ENCODE peak calls at places on chromosome 18, in six cellular contexts. S is astrocyte of the spinal cord, G is sigmoid colon, R is GM12865, H is ovary, W is vagina. X is an unnamed sample.

GRCh38 chr18:11095211-11095610 is 54.2 kb downstream of the PIEZO2 start:
- DNase-seq in H (no peak), W (no peak), R (no peak), G (no peak), S (no peak), X (no peak)

GRCh38 chr18:77055429-77056310 is 76.9 kb downstream of the MBP start:
- DNase-seq in R (peak), G (no peak), S (peak), W (no peak), H (no peak), X (no peak)

GRCh38 chr18:79933765-79934164 is 17.7 kb downstream of the SLC66A2 start:
- DNase-seq in R (no peak), W (no peak), G (peak), H (no peak), S (peak), X (peak)

GRCh38 chr18:47932170-47932569 is 1.7 kb upstream of the SMAD2 start:
- DNase-seq in G (no peak), W (no peak), R (no peak), H (no peak), S (no peak), X (no peak)

GRCh38 chr18:35443434-35443833 is 54.3 kb downstream of the INO80C start:
- DNase-seq in W (no peak), G (no peak), R (no peak), S (no peak), H (no peak), X (no peak)

GRCh38 chr18:49359732-49360444 is 100.6 kb downstream of the DYM start:
- DNase-seq in H (no peak), G (no peak), S (peak), R (peak), W (no peak), X (peak)

GRCh38 chr18:49745051-49746014 is 68.0 kb downstream of the ACAA2 start:
- DNase-seq in W (no peak), R (no peak), G (no peak), H (no peak), S (peak), X (peak)

GRCh38 chr18:2913398-2914005 is 66.7 kb downstream of the EMILIN2 start:
- DNase-seq in R (no peak), S (no peak), W (peak), G (peak), H (no peak), X (no peak)

GRCh38 chr18:35430721-35431441 is 53.7 kb upstream of the ZNF396 start:
- DNase-seq in H (no peak), G (no peak), W (no peak), R (no peak), S (no peak), X (peak)

GRCh38 chr18:32998285-32998684 is 225.5 kb upstream of the KLHL14 start:
- DNase-seq in W (no peak), H (no peak), R (no peak), S (no peak), G (no peak), X (no peak)

GRCh38 chr18:3794537-3795348 is 344.8 kb downstream of the TGIF1 start:
- DNase-seq in G (no peak), H (no peak), S (peak), R (peak), W (no peak), X (peak)

GRCh38 chr18:28113271-28114023 is 63.5 kb downstream of the CDH2 start:
- DNase-seq in H (no peak), S (peak), G (no peak), W (no peak), R (no peak), X (peak)

GRCh38 chr18:61581578-61582204 is 248.5 kb downstream of the CDH20 start:
- DNase-seq in W (no peak), R (peak), S (peak), G (peak), H (peak), X (peak)

GRCh38 chr18:1133541-1133940 is 228.9 kb downstream of the ADCYAP1 start:
- DNase-seq in G (no peak), S (no peak), H (no peak), R (no peak), W (no peak), X (no peak)

GRCh38 chr18:79404567-79404910 is 8.8 kb downstream of the NFATC1 start:
- DNase-seq in S (no peak), G (no peak), W (no peak), R (no peak), H (peak), X (no peak)

GRCh38 chr18:57058734-57059133 is 88.2 kb upstream of the BOD1L2 start:
- DNase-seq in G (no peak), H (no peak), S (no peak), W (no peak), R (no peak), X (no peak)

GRCh38 chr18:36547544-36547943 is 250.0 kb downstream of the FHOD3 start:
- DNase-seq in G (no peak), R (no peak), W (peak), S (no peak), H (no peak), X (no peak)

GRCh38 chr18:78105611-78106010 is 856.0 kb downstream of the GALR1 start:
- DNase-seq in S (no peak), H (no peak), W (no peak), R (no peak), G (no peak), X (no peak)

DNA sequence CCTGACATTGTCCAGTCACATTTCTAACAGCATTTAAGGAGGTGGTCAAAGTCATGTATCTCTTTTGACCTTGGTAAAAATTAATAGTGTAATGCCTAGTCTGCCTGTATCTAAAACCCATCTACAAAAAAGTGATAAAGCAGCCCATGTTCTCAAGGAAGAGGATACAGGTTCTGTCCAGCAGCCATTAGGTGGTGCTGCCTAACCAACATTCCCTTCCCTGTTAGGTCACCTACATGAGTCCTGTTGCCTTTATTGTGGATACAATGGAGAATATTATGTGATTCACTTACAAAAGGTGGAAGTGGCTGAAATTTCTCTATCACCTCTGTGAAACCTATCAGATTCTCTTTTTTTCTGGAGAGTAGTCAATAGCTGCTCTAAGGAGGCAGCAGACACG is 52.5 kb downstream of the AQP4 start:
- DNase-seq in R (peak), H (peak), W (no peak), S (no peak), G (no peak), X (peak)
- TF ChIP-seq CTCF in R (peak), H (no peak), W (no peak), S (peak), G (peak), X (no peak)

DNA sequence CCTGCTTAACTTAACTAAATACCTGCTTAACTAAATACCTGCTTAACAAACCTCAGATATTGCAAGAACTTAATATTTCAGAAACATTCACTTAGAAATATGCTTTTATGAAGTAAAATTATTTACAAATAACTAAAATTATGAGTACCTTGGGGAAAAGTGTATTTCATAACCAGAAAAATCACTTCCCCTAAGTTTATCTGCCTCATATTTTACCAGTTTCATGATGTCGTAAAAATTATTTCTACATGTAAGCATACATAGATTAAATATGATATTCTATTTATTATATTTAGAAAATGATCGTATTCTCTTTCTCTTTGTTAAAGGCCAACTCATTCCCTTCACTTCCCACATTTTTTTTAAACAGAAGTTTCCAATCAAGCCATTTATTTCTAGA is 41.5 kb upstream of the DSC1 start:
- DNase-seq in S (no peak), R (no peak), W (no peak), G (no peak), H (no peak), X (no peak)
- H3K4me3 ChIP-seq in S (no peak), R (no peak), W (no peak), G (no peak), H (no peak), X (no peak)

DNA sequence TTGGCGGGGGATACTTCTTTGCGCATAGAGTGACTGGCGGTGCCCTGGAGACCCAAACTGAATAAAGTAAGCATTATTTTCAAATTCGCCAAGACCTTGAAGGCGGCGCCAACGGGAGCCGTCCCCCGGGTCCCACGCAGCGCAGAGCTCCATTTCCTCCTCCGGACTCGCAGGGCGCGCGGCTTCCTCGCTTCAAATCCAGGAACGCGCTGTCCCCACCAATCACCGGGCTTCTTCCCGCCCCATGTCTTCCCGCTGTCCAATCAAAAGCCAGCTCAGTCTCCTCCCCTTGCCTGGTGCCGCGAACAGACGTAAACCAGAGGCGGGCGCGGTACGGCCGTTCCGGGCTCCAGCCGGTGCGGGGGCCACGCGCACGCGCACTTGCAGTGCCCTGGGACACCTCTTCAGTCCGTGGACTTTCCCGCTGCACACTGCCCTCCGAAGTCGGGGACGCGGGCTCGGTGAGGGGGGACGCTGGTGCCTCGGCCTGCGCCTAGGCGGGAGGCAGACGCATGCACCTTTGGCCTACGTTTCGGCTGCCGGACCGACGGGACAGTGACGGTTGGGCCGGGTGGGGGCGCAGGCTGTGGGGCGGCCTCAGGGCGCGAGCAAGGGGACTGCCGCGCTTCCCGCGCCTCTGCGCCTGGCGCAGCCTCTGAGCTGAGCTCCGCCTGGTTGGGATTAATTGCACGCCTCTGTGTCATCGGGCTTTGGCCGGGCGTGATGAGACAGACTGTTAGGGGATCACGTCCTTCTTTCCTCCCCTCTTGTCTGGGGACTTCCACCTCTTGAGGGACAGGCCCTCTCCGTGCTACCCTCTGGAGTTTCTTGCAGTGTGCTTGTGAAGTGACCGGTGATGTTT is at the start of gene CEP192:
- DNase-seq in H (peak), G (peak), S (peak), W (peak), R (peak), X (peak)
- TF ChIP-seq CTCF in H (no peak), G (no peak), S (no peak), W (no peak), R (no peak), X (no peak)

GRCh38 chr18:63155910-63156773 is 163.4 kb downstream of the BCL2 start:
- DNase-seq in W (no peak), S (no peak), G (no peak), R (peak), H (no peak), X (no peak)

GRCh38 chr18:63157293-63158011 is 162.1 kb downstream of the BCL2 start:
- DNase-seq in R (peak), H (no peak), G (no peak), S (no peak), W (no peak), X (no peak)

GRCh38 chr18:63154350-63155152 is 165.0 kb downstream of the BCL2 start:
- DNase-seq in W (no peak), S (no peak), R (no peak), G (no peak), H (no peak), X (no peak)

GRCh38 chr18:63152791-63153190 is 166.8 kb downstream of the BCL2 start:
- DNase-seq in S (no peak), R (peak), W (no peak), G (no peak), H (no peak), X (no peak)

DNA sequence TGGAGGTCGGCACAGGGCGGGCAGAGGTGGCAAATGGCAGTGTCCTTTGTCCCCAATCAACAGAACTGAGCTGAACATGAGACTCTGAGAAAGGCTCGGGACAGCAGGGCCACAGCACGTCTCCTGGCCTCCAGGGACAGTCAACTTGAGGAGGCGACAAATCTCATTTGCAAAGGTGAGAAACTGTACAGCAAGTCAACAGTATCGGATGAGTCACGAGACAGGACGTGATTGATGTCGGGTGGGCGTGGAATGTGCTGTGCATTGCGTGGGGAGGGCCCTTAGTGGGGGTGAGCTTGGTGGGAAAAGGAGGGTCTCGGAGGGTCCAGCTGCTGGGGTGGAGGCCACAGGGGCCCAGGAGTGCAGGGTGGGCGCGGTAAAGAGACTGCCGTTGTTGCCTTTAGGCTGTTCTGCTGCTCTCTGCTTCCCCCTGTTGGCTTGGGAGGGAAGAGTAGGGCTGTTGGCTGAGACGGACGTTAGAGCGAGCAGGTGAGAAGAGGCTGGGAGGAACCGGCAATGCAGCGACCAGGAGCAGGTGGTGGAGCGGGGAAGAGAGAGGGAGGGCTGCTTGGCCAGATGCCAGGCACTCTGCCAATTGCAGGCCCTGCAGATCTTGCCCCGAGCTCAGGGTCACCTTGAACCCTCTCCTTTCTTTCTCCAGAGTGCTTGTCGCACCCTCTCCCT is 164.3 kb downstream of the BCL2 start:
- DNase-seq in W (no peak), R (peak), H (no peak), S (no peak), G (peak), X (peak)
- H3K4me3 ChIP-seq in W (no peak), R (peak), H (no peak), S (no peak), G (no peak), X (no peak)

DNA sequence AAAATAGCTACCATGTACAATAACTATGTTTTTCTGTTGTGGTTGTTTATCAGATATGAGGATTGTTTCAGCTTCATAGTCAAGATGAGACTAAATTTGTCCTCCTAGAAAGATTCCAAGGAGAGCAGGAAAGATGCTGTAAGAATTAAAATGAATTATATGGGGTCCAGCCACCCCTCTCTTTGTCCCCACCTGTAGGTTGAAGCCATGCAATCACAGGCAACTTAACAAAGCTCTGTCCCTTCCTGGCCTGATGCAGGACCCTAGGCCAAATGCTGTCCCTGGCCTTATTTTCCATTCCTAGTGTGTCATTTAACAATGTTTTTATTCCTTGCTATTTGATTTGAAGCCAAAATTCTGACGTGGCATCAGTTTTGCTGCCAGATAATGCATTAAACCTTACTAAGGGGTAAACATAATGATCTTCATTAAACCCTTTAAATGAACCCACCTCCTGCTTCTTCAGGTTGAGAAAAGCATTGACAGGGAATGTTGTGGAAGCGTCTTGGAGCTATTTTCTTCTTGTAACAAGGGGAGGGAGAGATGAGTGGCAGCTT is 240.9 kb upstream of the ZNF521 start:
- DNase-seq in G (no peak), W (no peak), R (no peak), S (no peak), H (no peak), X (no peak)
- TF ChIP-seq CTCF in G (no peak), W (no peak), R (no peak), S (no peak), H (no peak), X (no peak)

GRCh38 chr18:52341617-52342381 is 1.8 kb downstream of the DCC start:
- DNase-seq in W (no peak), H (no peak), S (peak), R (no peak), G (no peak), X (no peak)
- H3K4me3 ChIP-seq in W (peak), H (no peak), S (peak), R (no peak), G (peak), X (no peak)

X was measured in cardiac fibroblast.